ENCODE peak calls at places on chromosomes 6 and 20, in seven cellular contexts. T is stimulated activated naive CD4-positive, alpha-beta T cell; I is neuronal stem cell; M is A549; K is naive thymus-derived CD8-positive, alpha-beta T cell; N is putamen; S is stimulated activated CD4-positive, alpha-beta T cell treated with anti-CD3 and anti-CD28 coated beads, Interleukin-2, amount 100 ng/mL, for 48 hours. Z is an unnamed sample.

GRCh38 chr20:51341581-51341980 is 200.9 kb downstream of the NFATC2 start:
- DNase-seq in T (no peak), I (no peak), M (no peak), K (no peak), N (no peak), S (no peak), Z (no peak)

GRCh38 chr6:89689732-89690131 is 51.2 kb upstream of the LYRM2 start:
- DNase-seq in T (no peak), I (no peak), M (no peak), K (no peak), N (peak), S (no peak), Z (peak)

GRCh38 chr6:143600821-143601220 is 76.9 kb upstream of the PHACTR2 start:
- DNase-seq in T (no peak), I (no peak), M (no peak), K (no peak), N (no peak), S (no peak), Z (no peak)

GRCh38 chr20:40008177-40008576 is 680.9 kb downstream of the MAFB start:
- DNase-seq in T (no peak), I (no peak), M (no peak), K (no peak), N (no peak), S (no peak), Z (no peak)

GRCh38 chr20:2619961-2620595 is 32.4 kb upstream of the NOP56 start:
- DNase-seq in T (no peak), I (no peak), M (peak), K (no peak), N (peak), S (no peak), Z (no peak)

GRCh38 chr20:45316150-45317080 is 8.3 kb upstream of the MATN4 start:
- DNase-seq in T (no peak), I (no peak), M (no peak), K (no peak), N (no peak), S (no peak), Z (no peak)

GRCh38 chr6:815348-815738 is 122.4 kb upstream of the EXOC2 start:
- DNase-seq in T (no peak), I (no peak), M (no peak), K (no peak), N (no peak), S (no peak), Z (no peak)

GRCh38 chr6:52846002-52846401 is 5.4 kb upstream of the GSTA5 start:
- DNase-seq in T (no peak), I (no peak), M (no peak), K (no peak), N (no peak), S (no peak), Z (no peak)

GRCh38 chr6:168123165-168123911 is 44.3 kb upstream of the FRMD1 start:
- DNase-seq in T (no peak), I (no peak), M (no peak), K (no peak), N (no peak), S (no peak), Z (no peak)

GRCh38 chr6:18242062-18242851 is 22.1 kb downstream of the DEK start:
- DNase-seq in T (no peak), I (no peak), M (no peak), K (no peak), N (no peak), S (no peak), Z (no peak)

Z was measured in iPS DF 6.9.